ENCODE peak calls at places on chromosomes 3 and 15, in eight cellular contexts. One of them, this sample, is unnamed.

GRCh38 chr3:44468572-44469520 is 8.6 kb downstream of the ZNF445 start:
- DNase-seq in ovary: no peak
- DNase-seq in testis: no peak
- DNase-seq in sigmoid colon: no peak
- DNase-seq in HepG2: no peak
- DNase-seq in right lobe of liver: no peak
- DNase-seq in stomach: no peak
- DNase-seq in heart left ventricle: no peak
- DNase-seq in this sample: no peak

GRCh38 chr15:68930268-68931022 is at the start of gene SPESP1:
- DNase-seq in testis: peak; percentile 80
- DNase-seq in sigmoid colon: peak; percentile 80
- DNase-seq in heart left ventricle: peak; percentile 68
- DNase-seq in right lobe of liver: peak; percentile 79
- DNase-seq in HepG2: no peak
- DNase-seq in stomach: peak; percentile 49
- DNase-seq in ovary: peak; percentile 59
- DNase-seq in this sample: peak; percentile 29

GRCh38 chr15:68682906-68683490 is 104.2 kb downstream of the CORO2B start:
- DNase-seq in right lobe of liver: no peak
- DNase-seq in sigmoid colon: peak; percentile 40
- DNase-seq in HepG2: no peak
- DNase-seq in testis: no peak
- DNase-seq in ovary: no peak
- DNase-seq in stomach: no peak
- DNase-seq in heart left ventricle: no peak
- DNase-seq in this sample: no peak

GRCh38 chr3:49135499-49135898 is 2.6 kb upstream of the LAMB2 start:
- DNase-seq in ovary: no peak
- DNase-seq in right lobe of liver: peak; percentile 79
- DNase-seq in HepG2: no peak
- DNase-seq in heart left ventricle: no peak
- DNase-seq in stomach: no peak
- DNase-seq in testis: no peak
- DNase-seq in sigmoid colon: no peak
- DNase-seq in this sample: no peak

GRCh38 chr3:98561727-98562521 is 30.1 kb downstream of the GPR15 start:
- DNase-seq in stomach: no peak
- DNase-seq in heart left ventricle: no peak
- DNase-seq in testis: no peak
- DNase-seq in ovary: no peak
- DNase-seq in HepG2: no peak
- DNase-seq in sigmoid colon: no peak
- DNase-seq in right lobe of liver: no peak
- DNase-seq in this sample: no peak

GRCh38 chr3:58334013-58334321 is 1.3 kb downstream of the PXK start:
- DNase-seq in heart left ventricle: no peak
- DNase-seq in right lobe of liver: no peak
- DNase-seq in HepG2: peak; percentile 70
- DNase-seq in ovary: no peak
- DNase-seq in sigmoid colon: no peak
- DNase-seq in stomach: no peak
- DNase-seq in testis: no peak
- DNase-seq in this sample: no peak

GRCh38 chr3:31462050-31462569 is 70.6 kb upstream of the STT3B start:
- DNase-seq in ovary: no peak
- DNase-seq in stomach: no peak
- DNase-seq in heart left ventricle: no peak
- DNase-seq in right lobe of liver: no peak
- DNase-seq in testis: no peak
- DNase-seq in sigmoid colon: no peak
- DNase-seq in HepG2: peak; percentile 37
- DNase-seq in this sample: no peak

GRCh38 chr15:68818088-68818670 is 2.5 kb downstream of the ANP32A start:
- DNase-seq in heart left ventricle: peak; percentile 68
- DNase-seq in right lobe of liver: peak; percentile 79
- DNase-seq in testis: peak; percentile 77
- DNase-seq in stomach: peak; percentile 65
- DNase-seq in ovary: peak; percentile 67
- DNase-seq in sigmoid colon: peak; percentile 83
- DNase-seq in HepG2: peak; percentile 64
- DNase-seq in this sample: peak; percentile 70

GRCh38 chr15:68997050-68997449 is 17.4 kb upstream of the NOX5 start:
- DNase-seq in testis: no peak
- DNase-seq in right lobe of liver: no peak
- DNase-seq in stomach: no peak
- DNase-seq in heart left ventricle: no peak
- DNase-seq in HepG2: no peak
- DNase-seq in sigmoid colon: no peak
- DNase-seq in ovary: no peak
- DNase-seq in this sample: no peak

GRCh38 chr3:156729460-156730179 is 55.2 kb downstream of the TIPARP start:
- DNase-seq in heart left ventricle: no peak
- DNase-seq in sigmoid colon: no peak
- DNase-seq in ovary: no peak
- DNase-seq in testis: no peak
- DNase-seq in stomach: no peak
- DNase-seq in right lobe of liver: no peak
- DNase-seq in HepG2: no peak
- DNase-seq in this sample: no peak

GRCh38 chr15:97745481-97746071 is 214.9 kb upstream of the ARRDC4 start:
- DNase-seq in stomach: peak; percentile 32
- DNase-seq in testis: peak; percentile 54
- DNase-seq in heart left ventricle: no peak
- DNase-seq in sigmoid colon: no peak
- DNase-seq in HepG2: peak; percentile 23
- DNase-seq in right lobe of liver: no peak
- DNase-seq in ovary: no peak
- DNase-seq in this sample: no peak

GRCh38 chr15:29815000-29815704 is 7.1 kb downstream of the TJP1 start:
- DNase-seq in sigmoid colon: no peak
- DNase-seq in right lobe of liver: no peak
- DNase-seq in heart left ventricle: no peak
- DNase-seq in testis: no peak
- DNase-seq in HepG2: peak; percentile 41
- DNase-seq in ovary: no peak
- DNase-seq in stomach: no peak
- DNase-seq in this sample: peak; percentile 27

GRCh38 chr15:89533861-89534544 is 37.6 kb upstream of the RHCG start:
- DNase-seq in HepG2: no peak
- DNase-seq in heart left ventricle: no peak
- DNase-seq in stomach: no peak
- DNase-seq in ovary: no peak
- DNase-seq in testis: no peak
- DNase-seq in sigmoid colon: no peak
- DNase-seq in right lobe of liver: no peak
- DNase-seq in this sample: no peak

GRCh38 chr3:128723477-128723876 is 2.5 kb upstream of the RAB7A start:
- DNase-seq in heart left ventricle: no peak
- DNase-seq in ovary: no peak
- DNase-seq in right lobe of liver: no peak
- DNase-seq in stomach: no peak
- DNase-seq in HepG2: no peak
- DNase-seq in sigmoid colon: no peak
- DNase-seq in testis: no peak
- DNase-seq in this sample: no peak

GRCh38 chr3:79187441-79187840 is 580.4 kb downstream of the ROBO1 start:
- DNase-seq in heart left ventricle: no peak
- DNase-seq in ovary: no peak
- DNase-seq in stomach: no peak
- DNase-seq in testis: no peak
- DNase-seq in HepG2: no peak
- DNase-seq in sigmoid colon: no peak
- DNase-seq in right lobe of liver: no peak
- DNase-seq in this sample: no peak

GRCh38 chr3:150607267-150608065 is 4.3 kb downstream of the SELENOT start:
- DNase-seq in HepG2: peak; percentile 38
- DNase-seq in sigmoid colon: no peak
- DNase-seq in ovary: no peak
- DNase-seq in stomach: no peak
- DNase-seq in right lobe of liver: no peak
- DNase-seq in heart left ventricle: no peak
- DNase-seq in testis: no peak
- DNase-seq in this sample: no peak

GRCh38 chr3:71433631-71434030 is 149.9 kb downstream of the FOXP1 start:
- DNase-seq in ovary: no peak
- DNase-seq in HepG2: no peak
- DNase-seq in heart left ventricle: no peak
- DNase-seq in testis: no peak
- DNase-seq in stomach: no peak
- DNase-seq in right lobe of liver: no peak
- DNase-seq in sigmoid colon: no peak
- DNase-seq in this sample: no peak

GRCh38 chr3:186821429-186822367 is 15.4 kb upstream of the RFC4 start:
- DNase-seq in stomach: no peak
- DNase-seq in testis: no peak
- DNase-seq in right lobe of liver: no peak
- DNase-seq in heart left ventricle: no peak
- DNase-seq in ovary: no peak
- DNase-seq in sigmoid colon: no peak
- DNase-seq in HepG2: peak; percentile 56
- DNase-seq in this sample: no peak

GRCh38 chr15:70854669-70854976 is 666 bp upstream of the LARP6 start:
- DNase-seq in right lobe of liver: no peak
- DNase-seq in sigmoid colon: no peak
- DNase-seq in testis: no peak
- DNase-seq in heart left ventricle: no peak
- DNase-seq in HepG2: no peak
- DNase-seq in ovary: no peak
- DNase-seq in stomach: no peak
- DNase-seq in this sample: no peak

GRCh38 chr3:112111785-112112402 is 21.2 kb downstream of the GCSAM start:
- DNase-seq in ovary: no peak
- DNase-seq in stomach: peak; percentile 59
- DNase-seq in heart left ventricle: peak; percentile 40
- DNase-seq in HepG2: peak; percentile 33
- DNase-seq in sigmoid colon: no peak
- DNase-seq in testis: peak; percentile 78
- DNase-seq in right lobe of liver: no peak
- DNase-seq in this sample: peak; percentile 36

GRCh38 chr3:107674371-107674770 is 151.6 kb downstream of the BBX start:
- DNase-seq in stomach: no peak
- DNase-seq in sigmoid colon: no peak
- DNase-seq in HepG2: no peak
- DNase-seq in ovary: no peak
- DNase-seq in testis: no peak
- DNase-seq in heart left ventricle: no peak
- DNase-seq in right lobe of liver: no peak
- DNase-seq in this sample: peak; percentile 27

GRCh38 chr3:121601212-121601812 is 8.1 kb downstream of the FBXO40 start:
- DNase-seq in right lobe of liver: no peak
- DNase-seq in sigmoid colon: no peak
- DNase-seq in ovary: no peak
- DNase-seq in stomach: no peak
- DNase-seq in HepG2: no peak
- DNase-seq in heart left ventricle: no peak
- DNase-seq in testis: peak; percentile 35
- DNase-seq in this sample: no peak

GRCh38 chr3:127234784-127235183 is 41.9 kb downstream of the PRR23E start:
- DNase-seq in right lobe of liver: no peak
- DNase-seq in stomach: no peak
- DNase-seq in testis: no peak
- DNase-seq in HepG2: no peak
- DNase-seq in ovary: no peak
- DNase-seq in heart left ventricle: no peak
- DNase-seq in sigmoid colon: no peak
- DNase-seq in this sample: no peak

GRCh38 chr3:52453496-52454234 is at the start of gene TNNC1:
- DNase-seq in heart left ventricle: peak; percentile 80
- DNase-seq in testis: no peak
- DNase-seq in HepG2: peak; percentile 56
- DNase-seq in stomach: peak; percentile 40
- DNase-seq in right lobe of liver: no peak
- DNase-seq in ovary: no peak
- DNase-seq in sigmoid colon: no peak
- DNase-seq in this sample: peak; percentile 71
- H3K4me3 ChIP-seq in heart left ventricle: peak within 1 kb of the TSS; percentile 87
- H3K4me3 ChIP-seq in testis: peak within 1 kb of the TSS; percentile 97
- H3K4me3 ChIP-seq in HepG2: peak within 1 kb of the TSS; percentile 96
- H3K4me3 ChIP-seq in stomach: peak within 1 kb of the TSS; percentile 79
- H3K4me3 ChIP-seq in right lobe of liver: peak within 1 kb of the TSS; percentile 77
- H3K4me3 ChIP-seq in ovary: peak within 1 kb of the TSS; percentile 75
- H3K4me3 ChIP-seq in sigmoid colon: peak within 1 kb of the TSS; percentile 96
- H3K4me3 ChIP-seq in this sample: no peak within 1 kb of the TSS

GRCh38 chr3:122681294-122682015 is 816 bp downstream of the PARP14 start:
- DNase-seq in HepG2: no peak
- DNase-seq in ovary: peak; percentile 13
- DNase-seq in heart left ventricle: no peak
- DNase-seq in sigmoid colon: no peak
- DNase-seq in stomach: no peak
- DNase-seq in right lobe of liver: no peak
- DNase-seq in testis: no peak
- DNase-seq in this sample: peak; percentile 10
- H3K4me1 ChIP-seq in HepG2: peaks cover 30% of the 10 kb centered on the region
- H3K4me1 ChIP-seq in ovary: peaks cover 16% of the 10 kb centered on the region
- H3K4me1 ChIP-seq in heart left ventricle: no peaks in the 10 kb centered on the region
- H3K4me1 ChIP-seq in sigmoid colon: no peaks in the 10 kb centered on the region
- H3K4me1 ChIP-seq in stomach: peaks cover 40% of the 10 kb centered on the region
- H3K4me1 ChIP-seq in right lobe of liver: no peaks in the 10 kb centered on the region
- H3K4me1 ChIP-seq in testis: peaks cover 24% of the 10 kb centered on the region
- H3K4me1 ChIP-seq in this sample: peaks cover 13% of the 10 kb centered on the region

DNA sequence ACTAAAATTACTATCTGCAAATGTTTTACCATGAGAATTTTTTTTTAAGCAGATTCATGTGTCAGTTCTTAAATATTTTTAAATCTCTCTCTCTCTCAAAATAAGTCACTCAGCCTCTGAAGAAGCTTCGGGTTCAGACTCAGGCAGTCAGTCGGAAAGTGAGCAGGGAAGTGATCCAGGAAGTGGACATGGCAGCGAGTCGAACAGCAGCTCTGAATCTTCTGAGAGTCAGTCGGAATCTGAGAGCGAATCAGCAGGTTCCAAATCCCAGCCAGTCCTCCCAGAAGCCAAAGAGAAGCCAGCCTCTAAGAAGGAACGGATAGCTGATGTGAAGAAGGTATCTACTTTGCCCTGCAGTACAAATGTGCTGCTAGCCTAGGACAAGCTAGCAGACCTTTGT is 24.1 kb downstream of the CHD2 start:
- DNase-seq in ovary: no peak
- DNase-seq in right lobe of liver: no peak
- DNase-seq in stomach: no peak
- DNase-seq in sigmoid colon: no peak
- DNase-seq in heart left ventricle: no peak
- DNase-seq in testis: no peak
- DNase-seq in HepG2: no peak
- DNase-seq in this sample: peak; percentile 47
- TF ChIP-seq POLR2A in ovary: no peak
- TF ChIP-seq POLR2A in right lobe of liver: no peak
- TF ChIP-seq POLR2A in stomach: no peak
- TF ChIP-seq POLR2A in sigmoid colon: no peak
- TF ChIP-seq POLR2A in heart left ventricle: no peak
- TF ChIP-seq POLR2A in testis: no peak
- TF ChIP-seq POLR2A in HepG2: no peak
- TF ChIP-seq POLR2A in this sample: no peak

DNA sequence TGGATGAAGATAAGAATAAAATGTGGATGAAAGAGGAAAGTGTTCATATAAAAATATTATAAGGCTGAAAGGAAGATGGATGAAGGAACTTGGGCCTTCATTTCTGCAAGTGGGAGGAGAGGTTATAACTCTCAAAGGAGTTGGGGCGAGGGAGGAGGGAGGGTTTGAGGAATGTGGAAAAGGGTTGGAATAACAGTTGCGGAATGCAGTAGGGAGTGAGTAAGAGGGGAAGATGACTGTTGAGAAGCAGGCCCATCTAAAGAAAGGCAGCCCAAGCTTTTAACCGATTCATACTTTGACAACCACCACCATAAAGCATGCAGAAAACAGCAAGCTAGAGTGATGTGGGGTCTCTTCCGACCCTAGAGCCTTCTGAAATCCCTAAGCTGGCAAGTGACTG is 8.3 kb upstream of the TM4SF4 start:
- DNase-seq in testis: no peak
- DNase-seq in stomach: no peak
- DNase-seq in sigmoid colon: no peak
- DNase-seq in HepG2: no peak
- DNase-seq in heart left ventricle: peak; percentile 41
- DNase-seq in right lobe of liver: no peak
- DNase-seq in ovary: no peak
- DNase-seq in this sample: no peak
- H3K4me3 ChIP-seq in testis: no peak overlapping the region
- H3K4me3 ChIP-seq in stomach: no peak overlapping the region
- H3K4me3 ChIP-seq in sigmoid colon: no peak overlapping the region
- H3K4me3 ChIP-seq in HepG2: no peak overlapping the region
- H3K4me3 ChIP-seq in heart left ventricle: no peak overlapping the region
- H3K4me3 ChIP-seq in right lobe of liver: no peak overlapping the region
- H3K4me3 ChIP-seq in ovary: no peak overlapping the region
- H3K4me3 ChIP-seq in this sample: no peak overlapping the region

This sample was measured in thyroid gland.